ENCODE peak calls at places on chromosomes 11 and 22, in six cellular contexts. One of them, this sample, is unnamed.

GRCh38 chr11:81886406-81887075 is 847.1 kb downstream of the FAM181B start:
- DNase-seq in heart right ventricle: no peak
- DNase-seq in AG04450: no peak
- DNase-seq in kidney: no peak
- DNase-seq in cardiac fibroblast: no peak
- DNase-seq in A549: no peak
- DNase-seq in this sample: no peak

GRCh38 chr11:61911124-61911700 is 6.2 kb downstream of the RAB3IL1 start:
- DNase-seq in heart right ventricle: no peak
- DNase-seq in AG04450: no peak
- DNase-seq in kidney: peak; percentile 50
- DNase-seq in cardiac fibroblast: no peak
- DNase-seq in A549: no peak
- DNase-seq in this sample: no peak

GRCh38 chr11:133907216-133907615 is 49.6 kb downstream of the IGSF9B start:
- DNase-seq in heart right ventricle: no peak
- DNase-seq in AG04450: no peak
- DNase-seq in kidney: no peak
- DNase-seq in cardiac fibroblast: no peak
- DNase-seq in A549: no peak
- DNase-seq in this sample: no peak

GRCh38 chr11:11537372-11537771 is 84.4 kb downstream of the GALNT18 start:
- DNase-seq in heart right ventricle: no peak
- DNase-seq in AG04450: no peak
- DNase-seq in kidney: no peak
- DNase-seq in cardiac fibroblast: no peak
- DNase-seq in A549: no peak
- DNase-seq in this sample: no peak

GRCh38 chr22:42959472-42960145 is 55.3 kb downstream of the PACSIN2 start:
- DNase-seq in heart right ventricle: peak; percentile 79
- DNase-seq in AG04450: peak; percentile 48
- DNase-seq in kidney: no peak
- DNase-seq in cardiac fibroblast: peak; percentile 90
- DNase-seq in A549: peak; percentile 79
- DNase-seq in this sample: no peak

GRCh38 chr11:47345890-47346563 is 6.5 kb downstream of the MYBPC3 start:
- DNase-seq in heart right ventricle: no peak
- DNase-seq in AG04450: no peak
- DNase-seq in kidney: peak; percentile 57
- DNase-seq in cardiac fibroblast: no peak
- DNase-seq in A549: no peak
- DNase-seq in this sample: no peak

GRCh38 chr11:35715649-35716048 is 53.1 kb downstream of the TRIM44 start:
- DNase-seq in heart right ventricle: no peak
- DNase-seq in AG04450: no peak
- DNase-seq in kidney: no peak
- DNase-seq in cardiac fibroblast: no peak
- DNase-seq in A549: no peak
- DNase-seq in this sample: no peak

GRCh38 chr22:25722223-25723015 is 19.6 kb upstream of the MYO18B start:
- DNase-seq in heart right ventricle: no peak
- DNase-seq in AG04450: no peak
- DNase-seq in kidney: no peak
- DNase-seq in cardiac fibroblast: peak; percentile 6
- DNase-seq in A549: no peak
- DNase-seq in this sample: no peak

GRCh38 chr22:46175631-46176030 is 25.3 kb downstream of the PPARA start:
- DNase-seq in heart right ventricle: no peak
- DNase-seq in AG04450: peak; percentile 13
- DNase-seq in kidney: no peak
- DNase-seq in cardiac fibroblast: peak; percentile 89
- DNase-seq in A549: no peak
- DNase-seq in this sample: peak; percentile 46

GRCh38 chr11:27754035-27755017 is 54.1 kb upstream of the BDNF start:
- DNase-seq in heart right ventricle: no peak
- DNase-seq in AG04450: peak; percentile 1
- DNase-seq in kidney: no peak
- DNase-seq in cardiac fibroblast: peak; percentile 51
- DNase-seq in A549: no peak
- DNase-seq in this sample: no peak

GRCh38 chr11:9710223-9710622 is 46.3 kb downstream of the SWAP70 start:
- DNase-seq in heart right ventricle: no peak
- DNase-seq in AG04450: no peak
- DNase-seq in kidney: no peak
- DNase-seq in cardiac fibroblast: no peak
- DNase-seq in A549: no peak
- DNase-seq in this sample: no peak

GRCh38 chr22:35376728-35377472 is 4.0 kb upstream of the HMOX1 start:
- DNase-seq in heart right ventricle: peak; percentile 95
- DNase-seq in AG04450: peak; percentile 97
- DNase-seq in kidney: peak; percentile 97
- DNase-seq in cardiac fibroblast: peak; percentile 100
- DNase-seq in A549: peak; percentile 96
- DNase-seq in this sample: peak; percentile 93

GRCh38 chr11:9320047-9320446 is 5.7 kb upstream of the TMEM41B start:
- DNase-seq in heart right ventricle: no peak
- DNase-seq in AG04450: no peak
- DNase-seq in kidney: no peak
- DNase-seq in cardiac fibroblast: no peak
- DNase-seq in A549: no peak
- DNase-seq in this sample: no peak

GRCh38 chr11:117623831-117624271 is 173.2 kb downstream of the DSCAML1 start:
- DNase-seq in heart right ventricle: no peak
- DNase-seq in AG04450: no peak
- DNase-seq in kidney: no peak
- DNase-seq in cardiac fibroblast: no peak
- DNase-seq in A549: no peak
- DNase-seq in this sample: no peak

GRCh38 chr11:73384531-73384870 is 8.3 kb downstream of the RELT start:
- DNase-seq in heart right ventricle: no peak
- DNase-seq in AG04450: no peak
- DNase-seq in kidney: no peak
- DNase-seq in cardiac fibroblast: no peak
- DNase-seq in A549: no peak
- DNase-seq in this sample: no peak

GRCh38 chr22:22999473-22999872 is 70.8 kb upstream of the GNAZ start:
- DNase-seq in heart right ventricle: no peak
- DNase-seq in AG04450: no peak
- DNase-seq in kidney: no peak
- DNase-seq in cardiac fibroblast: peak; percentile 10
- DNase-seq in A549: no peak
- DNase-seq in this sample: no peak

GRCh38 chr11:118889796-118890195 is 6.1 kb downstream of the CXCR5 start:
- DNase-seq in heart right ventricle: peak; percentile 59
- DNase-seq in AG04450: no peak
- DNase-seq in kidney: peak; percentile 75
- DNase-seq in cardiac fibroblast: peak; percentile 72
- DNase-seq in A549: no peak
- DNase-seq in this sample: peak; percentile 51

GRCh38 chr11:8671651-8672062 is 10.8 kb downstream of the TRIM66 start:
- DNase-seq in heart right ventricle: peak; percentile 49
- DNase-seq in AG04450: peak; percentile 63
- DNase-seq in kidney: no peak
- DNase-seq in cardiac fibroblast: no peak
- DNase-seq in A549: no peak
- DNase-seq in this sample: no peak

GRCh38 chr11:26572770-26573402 is 823 bp upstream of the MUC15 start:
- DNase-seq in heart right ventricle: no peak
- DNase-seq in AG04450: no peak
- DNase-seq in kidney: no peak
- DNase-seq in cardiac fibroblast: no peak
- DNase-seq in A549: no peak
- DNase-seq in this sample: no peak

GRCh38 chr11:44573333-44573732 is 7.9 kb downstream of the CD82 start:
- DNase-seq in heart right ventricle: no peak
- DNase-seq in AG04450: no peak
- DNase-seq in kidney: no peak
- DNase-seq in cardiac fibroblast: peak; percentile 29
- DNase-seq in A549: no peak
- DNase-seq in this sample: no peak

GRCh38 chr11:120612363-120613263 is 101.1 kb downstream of the GRIK4 start:
- DNase-seq in heart right ventricle: peak; percentile 12
- DNase-seq in AG04450: peak; percentile 53
- DNase-seq in kidney: no peak
- DNase-seq in cardiac fibroblast: peak; percentile 5
- DNase-seq in A549: peak; percentile 49
- DNase-seq in this sample: no peak

GRCh38 chr11:68143310-68143689 is 22.1 kb upstream of the CHKA start:
- DNase-seq in heart right ventricle: no peak
- DNase-seq in AG04450: no peak
- DNase-seq in kidney: no peak
- DNase-seq in cardiac fibroblast: no peak
- DNase-seq in A549: no peak
- DNase-seq in this sample: no peak

GRCh38 chr11:68140496-68141246 is 19.5 kb upstream of the CHKA start:
- DNase-seq in heart right ventricle: no peak
- DNase-seq in AG04450: no peak
- DNase-seq in kidney: no peak
- DNase-seq in cardiac fibroblast: no peak
- DNase-seq in A549: no peak
- DNase-seq in this sample: no peak

GRCh38 chr11:68141247-68142027 is 20.2 kb upstream of the CHKA start:
- DNase-seq in heart right ventricle: no peak
- DNase-seq in AG04450: no peak
- DNase-seq in kidney: no peak
- DNase-seq in cardiac fibroblast: no peak
- DNase-seq in A549: no peak
- DNase-seq in this sample: no peak

GRCh38 chr11:68142028-68142412 is 20.8 kb upstream of the CHKA start:
- DNase-seq in heart right ventricle: no peak
- DNase-seq in AG04450: no peak
- DNase-seq in kidney: no peak
- DNase-seq in cardiac fibroblast: no peak
- DNase-seq in A549: no peak
- DNase-seq in this sample: no peak

DNA sequence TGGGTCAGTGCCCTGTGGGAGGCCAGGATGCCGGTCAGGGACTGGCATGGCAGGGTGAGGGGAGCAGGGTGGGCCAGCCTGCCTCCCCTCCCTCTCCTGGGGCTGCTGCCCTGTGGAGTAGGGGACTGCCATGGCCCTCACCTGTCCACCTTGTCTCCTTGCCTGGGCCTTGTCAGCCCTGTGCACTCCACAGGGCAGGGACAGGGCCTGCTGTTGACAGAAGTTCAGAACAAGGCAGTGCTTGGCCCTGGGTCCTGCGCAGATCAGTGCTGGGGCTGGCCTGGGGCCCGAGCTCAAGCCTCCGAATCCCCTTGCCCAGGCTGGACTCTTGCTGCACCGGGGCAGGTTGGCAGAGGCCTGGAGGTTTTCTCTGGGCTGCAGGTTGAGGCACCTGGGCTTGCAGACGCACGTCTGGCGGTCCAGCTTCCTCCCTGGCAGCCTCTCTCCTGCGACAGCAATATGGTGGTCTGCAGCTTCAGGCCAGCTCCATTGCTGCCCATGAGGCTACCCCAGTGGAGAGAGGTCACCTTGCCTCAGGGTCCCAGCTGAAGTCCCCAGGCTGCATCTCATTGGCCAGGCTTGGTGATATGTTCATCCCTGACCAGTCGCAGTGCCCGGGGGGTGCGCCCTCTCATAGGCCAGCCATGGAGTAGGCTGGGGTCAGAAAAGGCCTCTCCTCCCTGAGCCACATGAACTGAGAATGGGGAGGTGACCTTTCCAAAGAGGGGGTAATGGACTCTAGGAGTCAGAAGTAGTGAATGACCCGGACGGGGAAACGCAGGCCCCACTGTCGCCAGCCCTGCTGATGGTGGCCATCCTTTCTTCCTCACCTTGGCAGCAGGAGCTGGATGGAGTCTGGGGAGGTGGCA is 21.5 kb upstream of the CHKA start:
- DNase-seq in heart right ventricle: no peak
- DNase-seq in AG04450: no peak
- DNase-seq in kidney: no peak
- DNase-seq in cardiac fibroblast: no peak
- DNase-seq in A549: no peak
- DNase-seq in this sample: no peak
- H3K4me3 ChIP-seq in heart right ventricle: no peak overlapping the region
- H3K4me3 ChIP-seq in AG04450: no peak overlapping the region
- H3K4me3 ChIP-seq in kidney: no peak overlapping the region
- H3K4me3 ChIP-seq in cardiac fibroblast: no peak overlapping the region
- H3K4me3 ChIP-seq in A549: no peak overlapping the region
- H3K4me3 ChIP-seq in this sample: no peak overlapping the region

GRCh38 chr11:115886111-115886733 is 382.0 kb upstream of the CADM1 start:
- DNase-seq in heart right ventricle: no peak
- DNase-seq in AG04450: no peak
- DNase-seq in kidney: no peak
- DNase-seq in cardiac fibroblast: no peak
- DNase-seq in A549: no peak
- DNase-seq in this sample: no peak
- TF ChIP-seq CTCF in heart right ventricle: no peak
- TF ChIP-seq CTCF in AG04450: no peak
- TF ChIP-seq CTCF in kidney: no peak
- TF ChIP-seq CTCF in cardiac fibroblast: no peak
- TF ChIP-seq CTCF in A549: no peak
- TF ChIP-seq CTCF in this sample: no peak

GRCh38 chr22:40050258-40050657 is 55.5 kb downstream of the FAM83F start:
- DNase-seq in heart right ventricle: no peak
- DNase-seq in AG04450: no peak
- DNase-seq in kidney: no peak
- DNase-seq in cardiac fibroblast: no peak
- DNase-seq in A549: no peak
- DNase-seq in this sample: no peak
- H3K4me3 ChIP-seq in heart right ventricle: no peak overlapping the region
- H3K4me3 ChIP-seq in AG04450: no peak overlapping the region
- H3K4me3 ChIP-seq in kidney: no peak overlapping the region
- H3K4me3 ChIP-seq in cardiac fibroblast: no peak overlapping the region
- H3K4me3 ChIP-seq in A549: no peak overlapping the region
- H3K4me3 ChIP-seq in this sample: no peak overlapping the region

GRCh38 chr22:33496112-33496511 is 424.2 kb downstream of the LARGE1 start:
- DNase-seq in heart right ventricle: no peak
- DNase-seq in AG04450: no peak
- DNase-seq in kidney: no peak
- DNase-seq in cardiac fibroblast: no peak
- DNase-seq in A549: no peak
- DNase-seq in this sample: no peak

GRCh38 chr22:33493476-33494205 is 426.6 kb downstream of the LARGE1 start:
- DNase-seq in heart right ventricle: no peak
- DNase-seq in AG04450: no peak
- DNase-seq in kidney: no peak
- DNase-seq in cardiac fibroblast: no peak
- DNase-seq in A549: no peak
- DNase-seq in this sample: no peak

GRCh38 chr22:33487041-33487716 is 429.0 kb upstream of the SYN3 start:
- DNase-seq in heart right ventricle: no peak
- DNase-seq in AG04450: no peak
- DNase-seq in kidney: no peak
- DNase-seq in cardiac fibroblast: no peak
- DNase-seq in A549: no peak
- DNase-seq in this sample: no peak

DNA sequence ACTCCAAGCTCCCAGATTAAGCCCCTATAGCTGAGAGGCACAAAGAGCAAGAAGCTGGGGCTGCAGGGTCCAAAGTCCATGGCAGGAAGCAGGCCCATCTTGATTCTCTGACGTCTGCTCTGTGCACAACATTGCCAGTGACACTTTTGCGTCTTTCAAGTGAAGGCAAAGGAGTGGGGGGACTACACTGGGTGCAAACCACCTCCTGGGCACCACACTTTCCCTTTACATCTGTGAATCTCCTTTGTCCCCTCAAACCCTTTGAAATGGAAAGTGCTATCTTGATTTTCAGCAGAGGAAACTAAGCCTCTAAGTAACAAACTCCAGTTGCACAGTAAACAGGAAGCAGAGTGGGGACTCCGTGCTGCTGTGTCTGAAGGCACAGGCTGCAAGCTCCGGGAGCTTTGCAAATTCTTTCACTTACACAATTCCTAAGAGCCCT is 428.0 kb downstream of the LARGE1 start:
- DNase-seq in heart right ventricle: no peak
- DNase-seq in AG04450: no peak
- DNase-seq in kidney: no peak
- DNase-seq in cardiac fibroblast: no peak
- DNase-seq in A549: no peak
- DNase-seq in this sample: no peak
- TF ChIP-seq CTCF in heart right ventricle: no peak
- TF ChIP-seq CTCF in AG04450: no peak
- TF ChIP-seq CTCF in kidney: no peak
- TF ChIP-seq CTCF in cardiac fibroblast: no peak
- TF ChIP-seq CTCF in A549: no peak
- TF ChIP-seq CTCF in this sample: no peak

This sample was measured in AG09309.